ENCODE peak calls at places on chromosomes 1 and 21, in five cellular contexts. One of them, this sample, is unnamed.

GRCh38 chr1:220962031-220962751 is 82.9 kb downstream of the HLX start:
- DNase-seq in HFFc6: peak; percentile 97
- DNase-seq in NCI-H1105 treated with DMSO at 0.1 percent for 48 hours: no peak
- DNase-seq in iris pigment epithelial cell: peak; percentile 99
- DNase-seq in AG09319: peak; percentile 86
- DNase-seq in this sample: no peak

GRCh38 chr1:8061210-8061609 is 35.1 kb upstream of the ERRFI1 start:
- DNase-seq in HFFc6: peak; percentile 93
- DNase-seq in NCI-H1105 treated with DMSO at 0.1 percent for 48 hours: no peak
- DNase-seq in iris pigment epithelial cell: peak; percentile 99
- DNase-seq in AG09319: peak; percentile 90
- DNase-seq in this sample: peak; percentile 86

GRCh38 chr1:99645199-99645598 is 714 bp upstream of the PALMD start:
- DNase-seq in HFFc6: no peak
- DNase-seq in NCI-H1105 treated with DMSO at 0.1 percent for 48 hours: no peak
- DNase-seq in iris pigment epithelial cell: peak; percentile 58
- DNase-seq in AG09319: no peak
- DNase-seq in this sample: peak; percentile 93

GRCh38 chr1:20703124-20703756 is 14.6 kb downstream of the KIF17 start:
- DNase-seq in HFFc6: no peak
- DNase-seq in NCI-H1105 treated with DMSO at 0.1 percent for 48 hours: no peak
- DNase-seq in iris pigment epithelial cell: no peak
- DNase-seq in AG09319: no peak
- DNase-seq in this sample: no peak

GRCh38 chr1:35558374-35559316 is 1.0 kb downstream of the NCDN start:
- DNase-seq in HFFc6: no peak
- DNase-seq in NCI-H1105 treated with DMSO at 0.1 percent for 48 hours: no peak
- DNase-seq in iris pigment epithelial cell: no peak
- DNase-seq in AG09319: no peak
- DNase-seq in this sample: no peak

GRCh38 chr21:41613421-41613998 is 105.6 kb upstream of the TMPRSS2 start:
- DNase-seq in HFFc6: no peak
- DNase-seq in NCI-H1105 treated with DMSO at 0.1 percent for 48 hours: no peak
- DNase-seq in iris pigment epithelial cell: no peak
- DNase-seq in AG09319: no peak
- DNase-seq in this sample: no peak

GRCh38 chr1:39229504-39229903 is 25.0 kb downstream of the MACF1 start:
- DNase-seq in HFFc6: no peak
- DNase-seq in NCI-H1105 treated with DMSO at 0.1 percent for 48 hours: no peak
- DNase-seq in iris pigment epithelial cell: no peak
- DNase-seq in AG09319: no peak
- DNase-seq in this sample: no peak

GRCh38 chr21:45303111-45303615 is 15.5 kb upstream of the POFUT2 start:
- DNase-seq in HFFc6: no peak
- DNase-seq in NCI-H1105 treated with DMSO at 0.1 percent for 48 hours: no peak
- DNase-seq in iris pigment epithelial cell: no peak
- DNase-seq in AG09319: no peak
- DNase-seq in this sample: no peak

GRCh38 chr1:28830814-28831213 is 18.8 kb downstream of the OPRD1 start:
- DNase-seq in HFFc6: no peak
- DNase-seq in NCI-H1105 treated with DMSO at 0.1 percent for 48 hours: peak; percentile 78
- DNase-seq in iris pigment epithelial cell: no peak
- DNase-seq in AG09319: no peak
- DNase-seq in this sample: no peak

GRCh38 chr21:37257526-37257966 is 9.6 kb downstream of the VPS26C start:
- DNase-seq in HFFc6: peak; percentile 8
- DNase-seq in NCI-H1105 treated with DMSO at 0.1 percent for 48 hours: peak; percentile 70
- DNase-seq in iris pigment epithelial cell: peak; percentile 51
- DNase-seq in AG09319: no peak
- DNase-seq in this sample: peak; percentile 69

GRCh38 chr1:178931843-178932551 is 61.1 kb upstream of the ANGPTL1 start:
- DNase-seq in HFFc6: peak; percentile 13
- DNase-seq in NCI-H1105 treated with DMSO at 0.1 percent for 48 hours: no peak
- DNase-seq in iris pigment epithelial cell: peak; percentile 81
- DNase-seq in AG09319: peak; percentile 39
- DNase-seq in this sample: peak; percentile 17

GRCh38 chr1:185360714-185361113 is 43.7 kb upstream of the IVNS1ABP start:
- DNase-seq in HFFc6: no peak
- DNase-seq in NCI-H1105 treated with DMSO at 0.1 percent for 48 hours: no peak
- DNase-seq in iris pigment epithelial cell: peak; percentile 40
- DNase-seq in AG09319: no peak
- DNase-seq in this sample: peak; percentile 51

GRCh38 chr1:155007253-155007828 is 4.7 kb downstream of the ZBTB7B start:
- DNase-seq in HFFc6: no peak
- DNase-seq in NCI-H1105 treated with DMSO at 0.1 percent for 48 hours: no peak
- DNase-seq in iris pigment epithelial cell: no peak
- DNase-seq in AG09319: no peak
- DNase-seq in this sample: no peak